ENCODE peak calls at places on chromosomes 7 and 10, in five cellular contexts. V is K562, W is HCT116, B is HepG2, A is SK-N-SH. Z is an unnamed sample.

GRCh38 chr7:18208921-18209320 is 181.3 kb upstream of the PRPS1L1 start:
- DNase-seq in V (no peak), W (no peak), B (no peak), A (no peak), Z (no peak)

GRCh38 chr7:65983965-65984654 is 2.1 kb upstream of the GUSB start:
- DNase-seq in V (no peak), W (no peak), B (no peak), A (no peak), Z (no peak)

GRCh38 chr10:27558612-27559020 is 54.5 kb downstream of the RAB18 start:
- DNase-seq in V (peak), W (peak), B (peak), A (peak), Z (no peak)

GRCh38 chr10:24238527-24239247 is 29.7 kb downstream of the KIAA1217 start:
- DNase-seq in V (no peak), W (no peak), B (no peak), A (no peak), Z (no peak)

GRCh38 chr7:141094336-141095070 is 20.6 kb downstream of the TMEM178B start:
- DNase-seq in V (no peak), W (no peak), B (no peak), A (no peak), Z (no peak)

GRCh38 chr7:10998984-10999757 is 25.5 kb downstream of the PHF14 start:
- DNase-seq in V (peak), W (no peak), B (peak), A (no peak), Z (no peak)

GRCh38 chr10:68073631-68074403 is 1.3 kb downstream of the HERC4 start:
- DNase-seq in V (peak), W (no peak), B (no peak), A (no peak), Z (peak)

GRCh38 chr7:47145326-47145725 is 436.6 kb downstream of the TNS3 start:
- DNase-seq in V (peak), W (no peak), B (no peak), A (no peak), Z (no peak)

GRCh38 chr7:40133561-40134427 is 628 bp downstream of the MPLKIP start:
- DNase-seq in V (no peak), W (no peak), B (peak), A (no peak), Z (peak)

GRCh38 chr10:70680899-70681730 is 8.8 kb downstream of the ADAMTS14 start:
- DNase-seq in V (no peak), W (no peak), B (no peak), A (peak), Z (peak)

GRCh38 chr10:5775705-5776104 is 37.5 kb downstream of the GDI2 start:
- DNase-seq in V (no peak), W (no peak), B (no peak), A (no peak), Z (no peak)

GRCh38 chr7:65325793-65326432 is 47.7 kb upstream of the ZNF92 start:
- DNase-seq in V (no peak), W (no peak), B (no peak), A (no peak), Z (no peak)

GRCh38 chr10:72069751-72070501 is 18.4 kb downstream of the SPOCK2 start:
- DNase-seq in V (peak), W (no peak), B (no peak), A (no peak), Z (no peak)

GRCh38 chr10:76306859-76307258 is 875.4 kb downstream of the LRMDA start:
- DNase-seq in V (no peak), W (no peak), B (no peak), A (no peak), Z (no peak)

GRCh38 chr7:15667999-15668398 is 18.5 kb downstream of the MEOX2 start:
- DNase-seq in V (no peak), W (no peak), B (no peak), A (no peak), Z (no peak)

GRCh38 chr10:121589553-121589952 is 8.7 kb downstream of the FGFR2 start:
- DNase-seq in V (no peak), W (no peak), B (no peak), A (no peak), Z (no peak)

GRCh38 chr10:125886914-125887512 is 5.9 kb upstream of the DHX32 start:
- DNase-seq in V (no peak), W (no peak), B (no peak), A (no peak), Z (no peak)

GRCh38 chr10:107618461-107619093 is 454.1 kb upstream of the SORCS1 start:
- DNase-seq in V (no peak), W (no peak), B (no peak), A (no peak), Z (peak)

GRCh38 chr10:43667317-43667731 is 18.6 kb upstream of the ZNF32 start:
- DNase-seq in V (peak), W (no peak), B (no peak), A (peak), Z (no peak)

GRCh38 chr7:48244902-48245301 is 73.6 kb downstream of the ABCA13 start:
- DNase-seq in V (no peak), W (no peak), B (no peak), A (no peak), Z (no peak)

GRCh38 chr7:123060446-123060845 is 64.9 kb upstream of the TAS2R16 start:
- DNase-seq in V (no peak), W (no peak), B (no peak), A (no peak), Z (no peak)

GRCh38 chr10:119466655-119467054 is 75.9 kb downstream of the RGS10 start:
- DNase-seq in V (no peak), W (no peak), B (no peak), A (no peak), Z (no peak)

GRCh38 chr7:136947347-136947746 is 78.9 kb downstream of the CHRM2 start:
- DNase-seq in V (no peak), W (no peak), B (no peak), A (no peak), Z (no peak)
- TF ChIP-seq JUND in V (no peak), W (no peak), B (no peak), A (no peak), Z (no peak)

DNA sequence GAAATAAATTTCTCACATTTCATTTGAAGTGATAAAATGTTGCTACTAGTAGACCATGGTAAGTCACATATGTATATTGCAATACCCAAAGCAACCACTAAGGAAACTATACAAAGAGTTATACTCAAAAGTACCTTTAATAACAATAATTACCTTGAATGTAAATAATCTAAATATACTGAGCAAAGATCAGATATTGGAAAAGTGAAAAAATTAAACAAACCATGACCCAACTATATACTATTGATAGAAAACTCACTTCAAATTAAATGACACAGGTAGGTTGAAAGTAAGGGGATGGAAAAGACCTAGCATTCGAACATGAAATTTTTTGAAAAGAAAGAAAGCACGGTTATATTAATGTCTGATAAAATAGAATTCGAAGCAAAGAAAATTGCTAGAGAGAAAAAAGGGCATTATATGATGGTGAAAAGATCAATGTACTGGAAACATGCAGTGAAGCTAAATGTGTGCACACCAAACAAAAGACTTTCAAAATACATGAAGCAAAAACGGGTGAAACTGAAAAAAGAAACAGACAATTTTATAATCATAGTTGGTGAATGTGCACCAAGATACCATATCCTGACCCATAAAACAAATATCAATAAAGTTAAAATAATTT is 29.1 kb downstream of the TFPI2 start:
- DNase-seq in V (no peak), W (no peak), B (no peak), A (no peak), Z (no peak)
- TF ChIP-seq JUND in V (no peak), W (no peak), B (no peak), A (no peak), Z (no peak)

GRCh38 chr7:149529136-149529718 is 31.6 kb upstream of the ZNF746 start:
- DNase-seq in V (peak), W (peak), B (no peak), A (no peak), Z (no peak)
- TF ChIP-seq JUND in V (no peak), W (no peak), B (no peak), A (no peak), Z (no peak)

GRCh38 chr10:92573091-92573797 is 649 bp downstream of the IDE start:
- DNase-seq in V (peak), W (no peak), B (no peak), A (peak), Z (peak)

GRCh38 chr10:92573798-92574544 is at the start of gene IDE:
- DNase-seq in V (peak), W (peak), B (peak), A (peak), Z (peak)

GRCh38 chr10:92571649-92572048 is 2.2 kb downstream of the IDE start:
- DNase-seq in V (no peak), W (no peak), B (no peak), A (no peak), Z (no peak)

GRCh38 chr10:92574545-92575377 is 868 bp upstream of the IDE start:
- DNase-seq in V (no peak), W (no peak), B (no peak), A (peak), Z (peak)

GRCh38 chr10:92572362-92573090 is 1.4 kb downstream of the IDE start:
- DNase-seq in V (peak), W (no peak), B (no peak), A (peak), Z (no peak)
- TF ChIP-seq JUND in V (no peak), W (no peak), B (no peak), A (no peak), Z (no peak)

GRCh38 chr7:46068159-46068558 is 147.1 kb upstream of the IGFBP3 start:
- DNase-seq in V (no peak), W (no peak), B (no peak), A (no peak), Z (no peak)

GRCh38 chr7:46072722-46073121 is 151.7 kb upstream of the IGFBP3 start:
- DNase-seq in V (no peak), W (no peak), B (no peak), A (no peak), Z (peak)

GRCh38 chr7:46076527-46076926 is 155.5 kb upstream of the IGFBP3 start:
- DNase-seq in V (no peak), W (no peak), B (no peak), A (no peak), Z (no peak)

GRCh38 chr7:46071601-46072000 is 150.5 kb upstream of the IGFBP3 start:
- DNase-seq in V (no peak), W (no peak), B (no peak), A (no peak), Z (no peak)

DNA sequence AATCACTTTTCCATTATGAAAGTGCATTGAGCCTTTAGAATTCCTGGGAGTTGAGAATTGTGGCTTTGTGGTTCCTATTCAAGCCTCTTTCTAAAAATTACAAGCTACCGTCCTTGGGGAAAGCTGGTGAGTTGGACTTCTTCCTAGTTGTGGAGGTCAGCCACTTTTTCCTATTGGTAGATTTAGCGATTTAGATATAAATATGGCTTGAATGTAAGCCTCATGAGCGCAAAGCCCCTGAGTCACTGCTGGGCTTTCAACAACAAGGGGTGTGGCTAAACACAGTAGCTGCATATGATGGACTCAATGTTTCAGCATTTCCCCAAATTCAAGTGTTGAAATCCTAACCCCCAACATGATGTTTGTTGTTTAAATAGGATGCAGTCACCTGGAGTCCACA is 150.0 kb upstream of the IGFBP3 start:
- DNase-seq in V (no peak), W (no peak), B (no peak), A (no peak), Z (no peak)
- TF ChIP-seq JUND in V (no peak), W (no peak), B (no peak), A (no peak), Z (no peak)

Z was measured in T47D.